ENCODE peak calls at places on chromosomes 7 and 10, in four cellular contexts. One of them, this sample, is unnamed.
A peak's percentile ranks its signal among the peaks of the same experiment; 100 is the strongest.

GRCh38 chr7:47578581-47579270 is 3.2 kb downstream of the TNS3 start:
- DNase-seq in kidney: no peak
- DNase-seq in ELR: peak; percentile 81
- DNase-seq in GM04503: peak; percentile 79
- DNase-seq in this sample: no peak

GRCh38 chr7:147261693-147262092 is 1145.1 kb downstream of the CNTNAP2 start:
- DNase-seq in ELR: no peak
- DNase-seq in GM04503: no peak
- DNase-seq in kidney: no peak
- DNase-seq in this sample: no peak

GRCh38 chr10:113746188-113746950 is 5.1 kb upstream of the PLEKHS1 start:
- DNase-seq in kidney: no peak
- DNase-seq in GM04503: peak; percentile 35
- DNase-seq in ELR: peak; percentile 62
- DNase-seq in this sample: peak; percentile 26

GRCh38 chr7:116258734-116259133 is 48.4 kb downstream of the TES start:
- DNase-seq in GM04503: no peak
- DNase-seq in ELR: peak; percentile 80
- DNase-seq in kidney: no peak
- DNase-seq in this sample: no peak

GRCh38 chr7:122200888-122201287 is 56.8 kb upstream of the AASS start:
- DNase-seq in GM04503: no peak
- DNase-seq in ELR: no peak
- DNase-seq in kidney: no peak
- DNase-seq in this sample: no peak

GRCh38 chr10:118020365-118020764 is 26.4 kb downstream of the RAB11FIP2 start:
- DNase-seq in GM04503: no peak
- DNase-seq in kidney: no peak
- DNase-seq in ELR: no peak
- DNase-seq in this sample: no peak

GRCh38 chr7:115475206-115475605 is 553.3 kb downstream of the MDFIC start:
- DNase-seq in ELR: no peak
- DNase-seq in GM04503: no peak
- DNase-seq in kidney: no peak
- DNase-seq in this sample: no peak

GRCh38 chr10:126905776-126906703 is 812 bp downstream of the DOCK1 start:
- DNase-seq in GM04503: no peak
- DNase-seq in kidney: peak; percentile 80
- DNase-seq in ELR: peak; percentile 58
- DNase-seq in this sample: peak; percentile 69

GRCh38 chr7:95897557-95898183 is 125.3 kb downstream of the DYNC1I1 start:
- DNase-seq in GM04503: no peak
- DNase-seq in kidney: no peak
- DNase-seq in ELR: no peak
- DNase-seq in this sample: no peak

GRCh38 chr7:156308976-156309620 is 331.5 kb upstream of the RNF32 start:
- DNase-seq in ELR: no peak
- DNase-seq in kidney: no peak
- DNase-seq in GM04503: no peak
- DNase-seq in this sample: no peak

GRCh38 chr7:158057446-158057845 is 530.2 kb downstream of the PTPRN2 start:
- DNase-seq in kidney: peak; percentile 34
- DNase-seq in GM04503: no peak
- DNase-seq in ELR: no peak
- DNase-seq in this sample: no peak

GRCh38 chr7:158094671-158095256 is 492.9 kb downstream of the PTPRN2 start:
- DNase-seq in kidney: peak; percentile 26
- DNase-seq in ELR: no peak
- DNase-seq in GM04503: no peak
- DNase-seq in this sample: no peak

GRCh38 chr10:42932735-42933453 is 144.0 kb upstream of the RET start:
- DNase-seq in kidney: no peak
- DNase-seq in GM04503: no peak
- DNase-seq in ELR: no peak
- DNase-seq in this sample: no peak

GRCh38 chr10:34081347-34081743 is 733.8 kb downstream of the PARD3 start:
- DNase-seq in ELR: no peak
- DNase-seq in kidney: no peak
- DNase-seq in GM04503: no peak
- DNase-seq in this sample: no peak

GRCh38 chr7:94030634-94031033 is 26.5 kb upstream of the BET1 start:
- DNase-seq in kidney: no peak
- DNase-seq in ELR: no peak
- DNase-seq in GM04503: no peak
- DNase-seq in this sample: no peak

GRCh38 chr7:34991938-34992840 is 45.1 kb downstream of the DPY19L1 start:
- DNase-seq in ELR: peak; percentile 93
- DNase-seq in kidney: no peak
- DNase-seq in GM04503: no peak
- DNase-seq in this sample: no peak

GRCh38 chr7:36010656-36011587 is 142.1 kb upstream of the EEPD1 start:
- DNase-seq in ELR: no peak
- DNase-seq in kidney: no peak
- DNase-seq in GM04503: no peak
- DNase-seq in this sample: no peak

GRCh38 chr7:36600869-36601530 is 123.3 kb downstream of the AOAH start:
- DNase-seq in GM04503: no peak
- DNase-seq in ELR: peak; percentile 83
- DNase-seq in kidney: no peak
- DNase-seq in this sample: no peak

GRCh38 chr10:95391570-95392249 is 100.9 kb upstream of the PDLIM1 start:
- DNase-seq in kidney: peak; percentile 67
- DNase-seq in ELR: peak; percentile 43
- DNase-seq in GM04503: no peak
- DNase-seq in this sample: no peak

GRCh38 chr7:98836811-98837631 is 32.8 kb downstream of the TMEM130 start:
- DNase-seq in ELR: peak; percentile 43
- DNase-seq in kidney: no peak
- DNase-seq in GM04503: no peak
- DNase-seq in this sample: no peak

GRCh38 chr10:34295142-34295548 is 520.0 kb downstream of the PARD3 start:
- DNase-seq in kidney: peak; percentile 82
- DNase-seq in ELR: peak; percentile 28
- DNase-seq in GM04503: no peak
- DNase-seq in this sample: no peak

This sample was measured in 8988T.